ENCODE peak calls at places on chromosome 22, in six cellular contexts. E is K562, P is A549, H is NB4, Q is GM12878, K is HepG2. R is an unnamed sample.

GRCh38 chr22:44407404-44408226 is 90.4 kb downstream of the RTL6 start:
- DNase-seq in E (no peak), P (no peak), H (no peak), Q (no peak), K (no peak), R (no peak)

GRCh38 chr22:39431216-39431801 is 25.5 kb upstream of the MGAT3 start:
- DNase-seq in E (no peak), P (no peak), H (no peak), Q (no peak), K (no peak), R (no peak)

GRCh38 chr22:17563936-17564391 is 666 bp downstream of the SLC25A18 start:
- DNase-seq in E (no peak), P (no peak), H (no peak), Q (no peak), K (no peak), R (no peak)

GRCh38 chr22:20808844-20809243 is 34.9 kb downstream of the SERPIND1 start:
- DNase-seq in E (no peak), P (no peak), H (peak), Q (no peak), K (no peak), R (no peak)

GRCh38 chr22:49097966-49098365 is 729.7 kb downstream of the BRD1 start:
- DNase-seq in E (no peak), P (no peak), H (no peak), Q (no peak), K (no peak), R (no peak)

GRCh38 chr22:25869771-25870170 is 127.8 kb downstream of the MYO18B start:
- DNase-seq in E (no peak), P (no peak), H (peak), Q (no peak), K (no peak), R (no peak)

GRCh38 chr22:37636186-37636948 is 3.1 kb upstream of the SH3BP1 start:
- DNase-seq in E (no peak), P (no peak), H (peak), Q (no peak), K (no peak), R (no peak)

GRCh38 chr22:37000676-37001534 is 18.3 kb downstream of the TST start:
- DNase-seq in E (no peak), P (no peak), H (no peak), Q (no peak), K (no peak), R (no peak)

GRCh38 chr22:41094036-41094435 is 1.6 kb downstream of the EP300 start:
- DNase-seq in E (peak), P (peak), H (peak), Q (no peak), K (peak), R (peak)

GRCh38 chr22:45831394-45831793 is 145.6 kb downstream of the WNT7B start:
- DNase-seq in E (no peak), P (peak), H (no peak), Q (no peak), K (no peak), R (peak)

GRCh38 chr22:39785232-39785631 is 108.3 kb downstream of the ENTHD1 start:
- DNase-seq in E (no peak), P (no peak), H (no peak), Q (no peak), K (no peak), R (no peak)

GRCh38 chr22:41180926-41181325 is 24.2 kb upstream of the L3MBTL2 start:
- DNase-seq in E (no peak), P (no peak), H (no peak), Q (no peak), K (no peak), R (no peak)

GRCh38 chr22:20585640-20586402 is 78.4 kb downstream of the MED15 start:
- DNase-seq in E (no peak), P (no peak), H (no peak), Q (no peak), K (no peak), R (no peak)

GRCh38 chr22:48320048-48320655 is 1507.5 kb downstream of the BRD1 start:
- DNase-seq in E (no peak), P (no peak), H (no peak), Q (no peak), K (no peak), R (no peak)

GRCh38 chr22:49062155-49063039 is 765.3 kb downstream of the BRD1 start:
- DNase-seq in E (no peak), P (no peak), H (no peak), Q (no peak), K (no peak), R (no peak)

GRCh38 chr22:38826386-38826785 is 17.4 kb downstream of the NPTXR start:
- DNase-seq in E (no peak), P (no peak), H (no peak), Q (no peak), K (no peak), R (no peak)

GRCh38 chr22:37741312-37741795 is 44.5 kb downstream of the TRIOBP start:
- DNase-seq in E (no peak), P (peak), H (peak), Q (no peak), K (peak), R (no peak)

GRCh38 chr22:40196628-40197027 is 18.9 kb downstream of the TNRC6B start:
- DNase-seq in E (no peak), P (no peak), H (no peak), Q (peak), K (no peak), R (peak)

GRCh38 chr22:18955696-18956095 is 19.6 kb upstream of the PRODH start:
- DNase-seq in E (no peak), P (no peak), H (no peak), Q (no peak), K (no peak), R (no peak)

GRCh38 chr22:26027341-26027740 is 141.9 kb upstream of the SEZ6L start:
- DNase-seq in E (no peak), P (no peak), H (no peak), Q (no peak), K (no peak), R (no peak)

GRCh38 chr22:31625661-31626426 is 36.2 kb downstream of the PISD start:
- DNase-seq in E (peak), P (no peak), H (no peak), Q (no peak), K (no peak), R (peak)

GRCh38 chr22:27836181-27836580 is 34.6 kb upstream of the MN1 start:
- DNase-seq in E (no peak), P (no peak), H (no peak), Q (no peak), K (no peak), R (no peak)

GRCh38 chr22:43296279-43296902 is 46.8 kb downstream of the SCUBE1 start:
- DNase-seq in E (no peak), P (no peak), H (no peak), Q (no peak), K (no peak), R (no peak)

GRCh38 chr22:44550666-44551491 is 52.8 kb upstream of the RTL6 start:
- DNase-seq in E (no peak), P (peak), H (peak), Q (peak), K (no peak), R (peak)

GRCh38 chr22:23777776-23778575 is 5.3 kb downstream of the MMP11 start:
- DNase-seq in E (no peak), P (no peak), H (no peak), Q (no peak), K (no peak), R (no peak)
- TF ChIP-seq MYC in E (no peak), P (no peak), H (no peak), Q (no peak), K (no peak), R (no peak)

GRCh38 chr22:22032906-22033802 is 50.6 kb upstream of the TOP3B start:
- DNase-seq in E (no peak), P (no peak), H (no peak), Q (no peak), K (no peak), R (no peak)
- TF ChIP-seq MAX in E (peak), P (no peak), H (no peak), Q (no peak), K (no peak), R (no peak)

GRCh38 chr22:50674127-50674493 is 1.5 kb downstream of the SHANK3 start:
- DNase-seq in E (peak), P (no peak), H (no peak), Q (no peak), K (no peak), R (no peak)

GRCh38 chr22:50673231-50674126 is 856 bp downstream of the SHANK3 start:
- DNase-seq in E (peak), P (no peak), H (no peak), Q (no peak), K (no peak), R (peak)

GRCh38 chr22:50675553-50676199 is 3.1 kb downstream of the SHANK3 start:
- DNase-seq in E (no peak), P (no peak), H (no peak), Q (no peak), K (no peak), R (no peak)

GRCh38 chr22:50676211-50676636 is 3.6 kb downstream of the SHANK3 start:
- DNase-seq in E (no peak), P (no peak), H (no peak), Q (no peak), K (no peak), R (no peak)

GRCh38 chr22:50674606-50675552 is 2.3 kb downstream of the SHANK3 start:
- DNase-seq in E (peak), P (peak), H (no peak), Q (no peak), K (peak), R (no peak)
- TF ChIP-seq MYC in E (no peak), P (no peak), H (no peak), Q (no peak), K (peak), R (no peak)

GRCh38 chr22:46986788-46987187 is 224.3 kb downstream of the TBC1D22A start:
- DNase-seq in E (no peak), P (no peak), H (no peak), Q (no peak), K (no peak), R (no peak)

GRCh38 chr22:46982635-46983034 is 220.2 kb downstream of the TBC1D22A start:
- DNase-seq in E (no peak), P (no peak), H (no peak), Q (no peak), K (no peak), R (no peak)

GRCh38 chr22:46984751-46985506 is 222.5 kb downstream of the TBC1D22A start:
- DNase-seq in E (no peak), P (no peak), H (no peak), Q (no peak), K (no peak), R (peak)

GRCh38 chr22:46983046-46983445 is 220.6 kb downstream of the TBC1D22A start:
- DNase-seq in E (no peak), P (no peak), H (no peak), Q (no peak), K (no peak), R (no peak)

DNA sequence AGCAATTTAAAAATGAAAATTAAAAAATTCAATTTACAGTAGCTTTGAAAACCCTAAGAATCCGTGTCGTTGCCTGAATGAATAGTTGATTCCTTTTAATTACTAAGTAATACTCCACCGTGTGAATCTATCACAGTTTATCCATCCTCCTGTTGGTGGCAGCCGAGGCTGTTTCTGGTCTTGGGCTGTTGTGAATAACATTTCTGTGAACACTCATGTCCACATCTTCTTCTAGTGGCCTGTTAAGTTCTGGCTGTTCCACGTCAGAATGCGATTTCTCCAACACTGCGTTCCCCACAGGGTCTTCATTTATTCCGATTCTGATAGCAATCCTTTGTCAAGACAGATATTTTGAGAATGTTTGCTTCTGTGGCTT is 223.0 kb downstream of the TBC1D22A start:
- DNase-seq in E (no peak), P (no peak), H (no peak), Q (no peak), K (no peak), R (no peak)
- TF ChIP-seq MAX in E (no peak), P (no peak), H (no peak), Q (no peak), K (no peak), R (no peak)

GRCh38 chr22:29710922-29711593 is 8.7 kb upstream of the CABP7 start:
- DNase-seq in E (no peak), P (no peak), H (no peak), Q (no peak), K (no peak), R (no peak)
- TF ChIP-seq MYC in E (no peak), P (no peak), H (no peak), Q (no peak), K (no peak), R (no peak)

GRCh38 chr22:24803064-24803542 is 2.9 kb upstream of the SGSM1 start:
- DNase-seq in E (peak), P (peak), H (peak), Q (no peak), K (peak), R (peak)
- TF ChIP-seq MAX in E (no peak), P (no peak), H (no peak), Q (no peak), K (no peak), R (no peak)

GRCh38 chr22:23763579-23764331 is 965 bp downstream of the C22orf15 start:
- DNase-seq in E (peak), P (no peak), H (no peak), Q (no peak), K (no peak), R (no peak)
- TF ChIP-seq MYC in E (no peak), P (no peak), H (no peak), Q (no peak), K (no peak), R (no peak)